ENCODE peak calls at places on chromosomes 3 and 15, in ten cellular contexts. One of them, this sample, is unnamed. For H3K9me3, the result is how much of the 10 kb centered on the place peaks cover.

GRCh38 chr3:73401616-73402265 is 223.0 kb downstream of the PDZRN3 start:
- DNase-seq in ovary: peak
- DNase-seq in lung: peak
- DNase-seq in neural progenitor cell: no peak
- DNase-seq in cardiac muscle cell: peak
- DNase-seq in iPS DF 6.9: no peak
- DNase-seq in PC-9: no peak
- DNase-seq in spleen: no peak
- DNase-seq in adrenal gland: peak
- DNase-seq in upper lobe of right lung: no peak
- DNase-seq in this sample: no peak

GRCh38 chr3:9398715-9399708 is 1.6 kb downstream of the SETD5 start:
- DNase-seq in upper lobe of right lung: no peak
- DNase-seq in iPS DF 6.9: no peak
- DNase-seq in lung: no peak
- DNase-seq in ovary: peak
- DNase-seq in neural progenitor cell: peak
- DNase-seq in cardiac muscle cell: peak
- DNase-seq in PC-9: peak
- DNase-seq in spleen: no peak
- DNase-seq in adrenal gland: no peak
- DNase-seq in this sample: no peak

GRCh38 chr3:136544532-136544931 is 207.6 kb downstream of the STAG1 start:
- DNase-seq in ovary: no peak
- DNase-seq in iPS DF 6.9: no peak
- DNase-seq in neural progenitor cell: no peak
- DNase-seq in adrenal gland: no peak
- DNase-seq in spleen: no peak
- DNase-seq in cardiac muscle cell: peak
- DNase-seq in lung: no peak
- DNase-seq in PC-9: no peak
- DNase-seq in upper lobe of right lung: no peak
- DNase-seq in this sample: no peak

GRCh38 chr3:100043271-100043670 is 71.0 kb downstream of the FILIP1L start:
- DNase-seq in adrenal gland: no peak
- DNase-seq in neural progenitor cell: no peak
- DNase-seq in PC-9: no peak
- DNase-seq in upper lobe of right lung: no peak
- DNase-seq in iPS DF 6.9: no peak
- DNase-seq in spleen: no peak
- DNase-seq in lung: no peak
- DNase-seq in ovary: no peak
- DNase-seq in cardiac muscle cell: no peak
- DNase-seq in this sample: no peak

GRCh38 chr3:29313074-29313473 is 32.2 kb downstream of the RBMS3 start:
- DNase-seq in ovary: no peak
- DNase-seq in adrenal gland: no peak
- DNase-seq in cardiac muscle cell: peak
- DNase-seq in PC-9: no peak
- DNase-seq in upper lobe of right lung: no peak
- DNase-seq in spleen: no peak
- DNase-seq in iPS DF 6.9: no peak
- DNase-seq in neural progenitor cell: no peak
- DNase-seq in lung: no peak
- DNase-seq in this sample: no peak

GRCh38 chr15:68389936-68390790 is 41.8 kb downstream of the ITGA11 start:
- DNase-seq in PC-9: no peak
- DNase-seq in ovary: peak
- DNase-seq in cardiac muscle cell: peak
- DNase-seq in adrenal gland: peak
- DNase-seq in neural progenitor cell: no peak
- DNase-seq in iPS DF 6.9: no peak
- DNase-seq in lung: no peak
- DNase-seq in upper lobe of right lung: peak
- DNase-seq in spleen: no peak
- DNase-seq in this sample: no peak

GRCh38 chr3:124602986-124603627 is 127.1 kb upstream of the UMPS start:
- DNase-seq in iPS DF 6.9: no peak
- DNase-seq in adrenal gland: no peak
- DNase-seq in cardiac muscle cell: no peak
- DNase-seq in PC-9: no peak
- DNase-seq in ovary: no peak
- DNase-seq in upper lobe of right lung: no peak
- DNase-seq in lung: no peak
- DNase-seq in neural progenitor cell: no peak
- DNase-seq in spleen: no peak
- DNase-seq in this sample: no peak

GRCh38 chr3:27596920-27597319 is 112.7 kb upstream of the SLC4A7 start:
- DNase-seq in lung: no peak
- DNase-seq in iPS DF 6.9: no peak
- DNase-seq in spleen: no peak
- DNase-seq in neural progenitor cell: no peak
- DNase-seq in ovary: no peak
- DNase-seq in adrenal gland: no peak
- DNase-seq in cardiac muscle cell: peak
- DNase-seq in upper lobe of right lung: no peak
- DNase-seq in PC-9: no peak
- DNase-seq in this sample: no peak

GRCh38 chr15:38672814-38673292 is 108.2 kb upstream of the RASGRP1 start:
- DNase-seq in upper lobe of right lung: no peak
- DNase-seq in iPS DF 6.9: no peak
- DNase-seq in neural progenitor cell: no peak
- DNase-seq in adrenal gland: no peak
- DNase-seq in cardiac muscle cell: no peak
- DNase-seq in lung: no peak
- DNase-seq in PC-9: no peak
- DNase-seq in ovary: no peak
- DNase-seq in spleen: peak
- DNase-seq in this sample: no peak

GRCh38 chr15:63371297-63371918 is 10.2 kb downstream of the CA12 start:
- DNase-seq in neural progenitor cell: no peak
- DNase-seq in ovary: no peak
- DNase-seq in PC-9: no peak
- DNase-seq in lung: no peak
- DNase-seq in upper lobe of right lung: no peak
- DNase-seq in cardiac muscle cell: peak
- DNase-seq in adrenal gland: no peak
- DNase-seq in iPS DF 6.9: no peak
- DNase-seq in spleen: no peak
- DNase-seq in this sample: no peak

GRCh38 chr3:32870373-32871091 is 52.7 kb downstream of the TRIM71 start:
- DNase-seq in PC-9: no peak
- DNase-seq in iPS DF 6.9: no peak
- DNase-seq in ovary: no peak
- DNase-seq in lung: no peak
- DNase-seq in neural progenitor cell: no peak
- DNase-seq in cardiac muscle cell: no peak
- DNase-seq in spleen: no peak
- DNase-seq in upper lobe of right lung: no peak
- DNase-seq in adrenal gland: no peak
- DNase-seq in this sample: no peak

GRCh38 chr15:42575188-42576039 is at the start of gene STARD9:
- DNase-seq in adrenal gland: peak
- DNase-seq in cardiac muscle cell: peak
- DNase-seq in spleen: peak
- DNase-seq in iPS DF 6.9: peak
- DNase-seq in lung: peak
- DNase-seq in neural progenitor cell: peak
- DNase-seq in upper lobe of right lung: peak
- DNase-seq in ovary: peak
- DNase-seq in PC-9: peak
- DNase-seq in this sample: peak

GRCh38 chr3:126930936-126931600 is 51.8 kb upstream of the PLXNA1 start:
- DNase-seq in PC-9: no peak
- DNase-seq in neural progenitor cell: no peak
- DNase-seq in spleen: peak
- DNase-seq in upper lobe of right lung: no peak
- DNase-seq in adrenal gland: no peak
- DNase-seq in iPS DF 6.9: no peak
- DNase-seq in ovary: no peak
- DNase-seq in lung: no peak
- DNase-seq in cardiac muscle cell: no peak
- DNase-seq in this sample: no peak

GRCh38 chr15:56286213-56286612 is 42.5 kb upstream of the RFX7 start:
- DNase-seq in iPS DF 6.9: no peak
- DNase-seq in cardiac muscle cell: no peak
- DNase-seq in adrenal gland: no peak
- DNase-seq in lung: no peak
- DNase-seq in neural progenitor cell: peak
- DNase-seq in spleen: no peak
- DNase-seq in PC-9: no peak
- DNase-seq in upper lobe of right lung: no peak
- DNase-seq in ovary: no peak
- DNase-seq in this sample: no peak

GRCh38 chr3:182989566-182989965 is 9.2 kb upstream of the DCUN1D1 start:
- DNase-seq in cardiac muscle cell: no peak
- DNase-seq in PC-9: peak
- DNase-seq in adrenal gland: no peak
- DNase-seq in neural progenitor cell: no peak
- DNase-seq in lung: peak
- DNase-seq in upper lobe of right lung: no peak
- DNase-seq in iPS DF 6.9: no peak
- DNase-seq in ovary: no peak
- DNase-seq in spleen: no peak
- DNase-seq in this sample: no peak

GRCh38 chr3:48656061-48656840 is 6.4 kb downstream of the CELSR3 start:
- DNase-seq in lung: peak
- DNase-seq in neural progenitor cell: peak
- DNase-seq in cardiac muscle cell: peak
- DNase-seq in iPS DF 6.9: no peak
- DNase-seq in spleen: peak
- DNase-seq in PC-9: no peak
- DNase-seq in adrenal gland: peak
- DNase-seq in ovary: peak
- DNase-seq in upper lobe of right lung: peak
- DNase-seq in this sample: peak

DNA sequence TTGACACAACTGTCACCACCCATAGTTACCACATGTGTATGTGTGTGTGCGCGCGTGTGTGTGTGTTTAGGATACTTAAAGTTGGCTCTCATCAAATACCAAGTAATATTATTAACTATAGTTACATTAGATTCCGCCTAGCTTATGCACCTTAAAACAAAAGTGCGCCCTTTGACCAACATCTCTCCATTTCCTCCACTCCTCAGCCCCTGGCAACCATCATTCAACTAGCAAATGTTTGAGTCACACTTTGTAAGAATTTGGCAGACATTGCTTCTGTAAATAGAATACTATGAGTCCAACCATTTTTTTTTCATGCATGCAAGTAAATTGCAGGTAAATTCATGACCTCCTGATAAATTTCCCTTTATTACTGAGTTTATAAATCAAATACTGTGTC is 169.3 kb downstream of the GBE1 start:
- DNase-seq in upper lobe of right lung: no peak
- DNase-seq in PC-9: peak
- DNase-seq in lung: no peak
- DNase-seq in spleen: no peak
- DNase-seq in cardiac muscle cell: peak
- DNase-seq in adrenal gland: no peak
- DNase-seq in iPS DF 6.9: no peak
- DNase-seq in neural progenitor cell: no peak
- DNase-seq in ovary: no peak
- DNase-seq in this sample: no peak
- H3K27ac ChIP-seq in upper lobe of right lung: no peak
- H3K27ac ChIP-seq in PC-9: no peak
- H3K27ac ChIP-seq in lung: no peak
- H3K27ac ChIP-seq in spleen: no peak
- H3K27ac ChIP-seq in cardiac muscle cell: no peak
- H3K27ac ChIP-seq in adrenal gland: no peak
- H3K27ac ChIP-seq in iPS DF 6.9: no peak
- H3K27ac ChIP-seq in neural progenitor cell: no peak
- H3K27ac ChIP-seq in ovary: no peak
- H3K27ac ChIP-seq in this sample: no peak

DNA sequence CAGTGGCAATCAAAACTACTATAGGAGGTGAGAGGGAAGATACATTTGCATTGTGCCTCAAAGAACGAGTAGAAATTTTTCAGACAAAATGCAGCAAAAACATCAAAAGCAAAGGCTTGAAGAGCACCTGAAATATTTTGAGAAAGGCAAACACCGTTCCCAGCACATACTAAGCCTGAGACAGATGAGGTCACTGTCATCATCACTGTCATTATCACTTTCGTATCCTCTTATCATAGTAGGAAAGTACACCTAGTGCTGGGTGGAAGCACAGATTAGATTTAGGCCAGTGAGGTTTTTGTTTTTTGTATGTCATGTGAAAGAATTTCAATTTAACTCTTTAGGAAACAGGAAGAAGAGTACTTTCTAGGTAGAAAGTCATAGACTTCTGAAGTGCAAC is 222.0 kb downstream of the GABRB3 start:
- DNase-seq in iPS DF 6.9: no peak
- DNase-seq in spleen: no peak
- DNase-seq in neural progenitor cell: no peak
- DNase-seq in ovary: no peak
- DNase-seq in PC-9: no peak
- DNase-seq in upper lobe of right lung: no peak
- DNase-seq in cardiac muscle cell: no peak
- DNase-seq in lung: no peak
- DNase-seq in adrenal gland: no peak
- DNase-seq in this sample: no peak
- H3K9me3 ChIP-seq in iPS DF 6.9: under half
- H3K9me3 ChIP-seq in spleen: under half
- H3K9me3 ChIP-seq in neural progenitor cell: under half
- H3K9me3 ChIP-seq in ovary: under half
- H3K9me3 ChIP-seq in PC-9: under half
- H3K9me3 ChIP-seq in upper lobe of right lung: under half
- H3K9me3 ChIP-seq in cardiac muscle cell: under half
- H3K9me3 ChIP-seq in lung: under half
- H3K9me3 ChIP-seq in adrenal gland: under half
- H3K9me3 ChIP-seq in this sample: under half

DNA sequence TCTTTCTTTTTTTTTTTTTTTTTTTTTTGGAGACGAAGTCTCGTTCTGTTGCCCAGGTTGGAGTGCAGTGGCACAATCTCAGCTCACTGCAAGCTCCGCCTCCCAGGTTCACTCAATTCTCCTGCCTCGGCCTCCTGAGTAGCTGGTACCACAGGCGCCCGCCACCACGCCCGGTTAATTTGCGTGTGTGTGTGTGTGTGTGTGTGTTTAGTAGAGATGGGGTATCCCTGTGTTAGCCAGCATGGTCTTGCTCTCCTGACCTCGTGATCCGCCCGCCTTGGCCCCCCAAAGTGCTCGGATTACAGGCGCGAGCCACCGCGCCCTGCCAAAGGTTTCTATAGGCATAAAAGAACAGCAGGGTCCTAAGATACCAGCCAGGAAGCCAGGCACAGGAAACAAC is 261.0 kb upstream of the CCDC54 start:
- DNase-seq in neural progenitor cell: no peak
- DNase-seq in cardiac muscle cell: no peak
- DNase-seq in lung: no peak
- DNase-seq in PC-9: no peak
- DNase-seq in upper lobe of right lung: no peak
- DNase-seq in spleen: no peak
- DNase-seq in iPS DF 6.9: no peak
- DNase-seq in ovary: no peak
- DNase-seq in adrenal gland: no peak
- DNase-seq in this sample: no peak
- H3K27ac ChIP-seq in neural progenitor cell: no peak
- H3K27ac ChIP-seq in cardiac muscle cell: no peak
- H3K27ac ChIP-seq in lung: no peak
- H3K27ac ChIP-seq in PC-9: no peak
- H3K27ac ChIP-seq in upper lobe of right lung: no peak
- H3K27ac ChIP-seq in spleen: no peak
- H3K27ac ChIP-seq in iPS DF 6.9: no peak
- H3K27ac ChIP-seq in ovary: no peak
- H3K27ac ChIP-seq in adrenal gland: no peak
- H3K27ac ChIP-seq in this sample: no peak

GRCh38 chr3:54954019-54954418 is 26.2 kb upstream of the LRTM1 start:
- DNase-seq in ovary: no peak
- DNase-seq in upper lobe of right lung: no peak
- DNase-seq in iPS DF 6.9: no peak
- DNase-seq in adrenal gland: peak
- DNase-seq in cardiac muscle cell: peak
- DNase-seq in PC-9: peak
- DNase-seq in neural progenitor cell: peak
- DNase-seq in spleen: no peak
- DNase-seq in lung: no peak
- DNase-seq in this sample: no peak
- H3K9me3 ChIP-seq in ovary: under half
- H3K9me3 ChIP-seq in upper lobe of right lung: under half
- H3K9me3 ChIP-seq in iPS DF 6.9: under half
- H3K9me3 ChIP-seq in adrenal gland: under half
- H3K9me3 ChIP-seq in cardiac muscle cell: under half
- H3K9me3 ChIP-seq in PC-9: under half
- H3K9me3 ChIP-seq in neural progenitor cell: under half
- H3K9me3 ChIP-seq in spleen: under half
- H3K9me3 ChIP-seq in lung: under half
- H3K9me3 ChIP-seq in this sample: under half

This sample was measured in CD4-positive, alpha-beta T cell.